ENCODE peak calls at places on chromosomes 13 and 19, in six cellular contexts. One of them, this sample, is unnamed.
A peak's percentile ranks its signal among the peaks of the same experiment; 100 is the strongest.

GRCh38 chr19:418761-419632 is 10.1 kb upstream of the C2CD4C start:
- DNase-seq in upper lobe of right lung: peak; percentile 59
- DNase-seq in SK-N-SH: no peak
- DNase-seq in thoracic aorta: no peak
- DNase-seq in psoas muscle: no peak
- DNase-seq in uterus: peak; percentile 30
- DNase-seq in this sample: no peak

GRCh38 chr19:14363203-14364097 is 17.8 kb upstream of the ADGRE5 start:
- DNase-seq in upper lobe of right lung: peak; percentile 91
- DNase-seq in SK-N-SH: peak; percentile 58
- DNase-seq in thoracic aorta: peak; percentile 72
- DNase-seq in psoas muscle: peak; percentile 78
- DNase-seq in uterus: peak; percentile 97
- DNase-seq in this sample: no peak

GRCh38 chr19:12733369-12733896 is 1.1 kb downstream of the TRIR start:
- DNase-seq in upper lobe of right lung: no peak
- DNase-seq in SK-N-SH: peak; percentile 76
- DNase-seq in thoracic aorta: no peak
- DNase-seq in psoas muscle: no peak
- DNase-seq in uterus: no peak
- DNase-seq in this sample: peak; percentile 26

GRCh38 chr19:16571283-16571682 is 932 bp downstream of the SLC35E1 start:
- DNase-seq in upper lobe of right lung: no peak
- DNase-seq in SK-N-SH: no peak
- DNase-seq in thoracic aorta: no peak
- DNase-seq in psoas muscle: no peak
- DNase-seq in uterus: no peak
- DNase-seq in this sample: no peak

GRCh38 chr19:54017266-54017665 is 25.8 kb downstream of the CACNG6 start:
- DNase-seq in upper lobe of right lung: no peak
- DNase-seq in SK-N-SH: no peak
- DNase-seq in thoracic aorta: no peak
- DNase-seq in psoas muscle: no peak
- DNase-seq in uterus: no peak
- DNase-seq in this sample: no peak

GRCh38 chr19:639251-640155 is at the start of gene FGF22:
- DNase-seq in upper lobe of right lung: peak; percentile 96
- DNase-seq in SK-N-SH: peak; percentile 100
- DNase-seq in thoracic aorta: peak; percentile 80
- DNase-seq in psoas muscle: peak; percentile 96
- DNase-seq in uterus: peak; percentile 91
- DNase-seq in this sample: peak; percentile 62

GRCh38 chr13:106744516-106744915 is 176.6 kb upstream of the ARGLU1 start:
- DNase-seq in upper lobe of right lung: no peak
- DNase-seq in SK-N-SH: no peak
- DNase-seq in thoracic aorta: no peak
- DNase-seq in psoas muscle: no peak
- DNase-seq in uterus: no peak
- DNase-seq in this sample: no peak

GRCh38 chr19:11378319-11379189 is 4.1 kb downstream of the SWSAP1 start:
- DNase-seq in upper lobe of right lung: no peak
- DNase-seq in SK-N-SH: peak; percentile 72
- DNase-seq in thoracic aorta: no peak
- DNase-seq in psoas muscle: no peak
- DNase-seq in uterus: no peak
- DNase-seq in this sample: no peak

GRCh38 chr13:112894673-112895481 is 74.1 kb upstream of the MCF2L start:
- DNase-seq in upper lobe of right lung: no peak
- DNase-seq in SK-N-SH: peak; percentile 50
- DNase-seq in thoracic aorta: no peak
- DNase-seq in psoas muscle: no peak
- DNase-seq in uterus: no peak
- DNase-seq in this sample: no peak

GRCh38 chr13:50072676-50073075 is 57.4 kb downstream of the KCNRG start:
- DNase-seq in upper lobe of right lung: no peak
- DNase-seq in SK-N-SH: no peak
- DNase-seq in thoracic aorta: no peak
- DNase-seq in psoas muscle: no peak
- DNase-seq in uterus: no peak
- DNase-seq in this sample: no peak

GRCh38 chr19:8361921-8362793 is 1.8 kb upstream of the ANGPTL4 start:
- DNase-seq in upper lobe of right lung: peak; percentile 95
- DNase-seq in SK-N-SH: peak; percentile 84
- DNase-seq in thoracic aorta: peak; percentile 94
- DNase-seq in psoas muscle: peak; percentile 97
- DNase-seq in uterus: peak; percentile 88
- DNase-seq in this sample: peak; percentile 96

GRCh38 chr13:113445791-113446487 is 7.3 kb downstream of the ADPRHL1 start:
- DNase-seq in upper lobe of right lung: peak; percentile 51
- DNase-seq in SK-N-SH: no peak
- DNase-seq in thoracic aorta: no peak
- DNase-seq in psoas muscle: no peak
- DNase-seq in uterus: no peak
- DNase-seq in this sample: no peak

GRCh38 chr13:28613562-28613961 is 45.4 kb upstream of the POMP start:
- DNase-seq in upper lobe of right lung: no peak
- DNase-seq in SK-N-SH: no peak
- DNase-seq in thoracic aorta: no peak
- DNase-seq in psoas muscle: no peak
- DNase-seq in uterus: no peak
- DNase-seq in this sample: no peak

GRCh38 chr13:71864981-71865857 is 1.8 kb downstream of the DACH1 start:
- DNase-seq in upper lobe of right lung: peak; percentile 66
- DNase-seq in SK-N-SH: peak; percentile 73
- DNase-seq in thoracic aorta: no peak
- DNase-seq in psoas muscle: peak; percentile 16
- DNase-seq in uterus: peak; percentile 14
- DNase-seq in this sample: peak; percentile 19

GRCh38 chr13:49082653-49083536 is 107.2 kb downstream of the FNDC3A start:
- DNase-seq in upper lobe of right lung: no peak
- DNase-seq in SK-N-SH: no peak
- DNase-seq in thoracic aorta: no peak
- DNase-seq in psoas muscle: no peak
- DNase-seq in uterus: no peak
- DNase-seq in this sample: peak; percentile 96

GRCh38 chr13:43156916-43157315 is 133.5 kb downstream of the DNAJC15 start:
- DNase-seq in upper lobe of right lung: no peak
- DNase-seq in SK-N-SH: no peak
- DNase-seq in thoracic aorta: no peak
- DNase-seq in psoas muscle: no peak
- DNase-seq in uterus: no peak
- DNase-seq in this sample: no peak

GRCh38 chr13:43159007-43159406 is 135.6 kb downstream of the DNAJC15 start:
- DNase-seq in upper lobe of right lung: no peak
- DNase-seq in SK-N-SH: no peak
- DNase-seq in thoracic aorta: no peak
- DNase-seq in psoas muscle: no peak
- DNase-seq in uterus: no peak
- DNase-seq in this sample: peak; percentile 15

GRCh38 chr13:43154839-43155238 is 131.5 kb downstream of the DNAJC15 start:
- DNase-seq in upper lobe of right lung: no peak
- DNase-seq in SK-N-SH: no peak
- DNase-seq in thoracic aorta: no peak
- DNase-seq in psoas muscle: no peak
- DNase-seq in uterus: no peak
- DNase-seq in this sample: no peak

GRCh38 chr13:43154083-43154739 is 130.8 kb downstream of the DNAJC15 start:
- DNase-seq in upper lobe of right lung: no peak
- DNase-seq in SK-N-SH: no peak
- DNase-seq in thoracic aorta: no peak
- DNase-seq in psoas muscle: no peak
- DNase-seq in uterus: no peak
- DNase-seq in this sample: no peak

GRCh38 chr13:43157796-43158195 is 134.4 kb downstream of the DNAJC15 start:
- DNase-seq in upper lobe of right lung: no peak
- DNase-seq in SK-N-SH: no peak
- DNase-seq in thoracic aorta: no peak
- DNase-seq in psoas muscle: no peak
- DNase-seq in uterus: no peak
- DNase-seq in this sample: no peak
- H3K27ac ChIP-seq in upper lobe of right lung: no peak overlapping the region
- H3K27ac ChIP-seq in SK-N-SH: no peak overlapping the region
- H3K27ac ChIP-seq in thoracic aorta: no peak overlapping the region
- H3K27ac ChIP-seq in psoas muscle: no peak overlapping the region
- H3K27ac ChIP-seq in uterus: no peak overlapping the region
- H3K27ac ChIP-seq in this sample: no peak overlapping the region

GRCh38 chr19:7230826-7231225 is 63.4 kb downstream of the INSR start:
- DNase-seq in upper lobe of right lung: peak; percentile 46
- DNase-seq in SK-N-SH: no peak
- DNase-seq in thoracic aorta: no peak
- DNase-seq in psoas muscle: peak; percentile 32
- DNase-seq in uterus: peak; percentile 46
- DNase-seq in this sample: no peak
- TF ChIP-seq CTCF in upper lobe of right lung: no peak
- TF ChIP-seq CTCF in SK-N-SH: no peak
- TF ChIP-seq CTCF in thoracic aorta: no peak
- TF ChIP-seq CTCF in psoas muscle: no peak
- TF ChIP-seq CTCF in uterus: no peak
- TF ChIP-seq CTCF in this sample: no peak

GRCh38 chr13:44921931-44922758 is 67.1 kb downstream of the NUFIP1 start:
- DNase-seq in upper lobe of right lung: no peak
- DNase-seq in SK-N-SH: no peak
- DNase-seq in thoracic aorta: peak; percentile 62
- DNase-seq in psoas muscle: peak; percentile 42
- DNase-seq in uterus: peak; percentile 88
- DNase-seq in this sample: peak; percentile 75

GRCh38 chr13:44921478-44921877 is 67.8 kb downstream of the NUFIP1 start:
- DNase-seq in upper lobe of right lung: no peak
- DNase-seq in SK-N-SH: no peak
- DNase-seq in thoracic aorta: no peak
- DNase-seq in psoas muscle: no peak
- DNase-seq in uterus: no peak
- DNase-seq in this sample: no peak

GRCh38 chr13:44919103-44919804 is 70.0 kb downstream of the NUFIP1 start:
- DNase-seq in upper lobe of right lung: no peak
- DNase-seq in SK-N-SH: no peak
- DNase-seq in thoracic aorta: no peak
- DNase-seq in psoas muscle: no peak
- DNase-seq in uterus: no peak
- DNase-seq in this sample: no peak

GRCh38 chr13:44918323-44919102 is 70.8 kb downstream of the NUFIP1 start:
- DNase-seq in upper lobe of right lung: peak; percentile 96
- DNase-seq in SK-N-SH: peak; percentile 83
- DNase-seq in thoracic aorta: peak; percentile 78
- DNase-seq in psoas muscle: peak; percentile 92
- DNase-seq in uterus: peak; percentile 89
- DNase-seq in this sample: no peak

GRCh38 chr13:44920013-44920412 is 69.3 kb downstream of the NUFIP1 start:
- DNase-seq in upper lobe of right lung: no peak
- DNase-seq in SK-N-SH: no peak
- DNase-seq in thoracic aorta: no peak
- DNase-seq in psoas muscle: no peak
- DNase-seq in uterus: no peak
- DNase-seq in this sample: no peak
- H3K4me1 ChIP-seq in upper lobe of right lung: peaks cover 26% of the 10 kb centered on the region
- H3K4me1 ChIP-seq in SK-N-SH: peaks cover 20% of the 10 kb centered on the region
- H3K4me1 ChIP-seq in thoracic aorta: peaks cover 49% of the 10 kb centered on the region
- H3K4me1 ChIP-seq in psoas muscle: peaks cover 30% of the 10 kb centered on the region
- H3K4me1 ChIP-seq in uterus: no peaks in the 10 kb centered on the region
- H3K4me1 ChIP-seq in this sample: peaks cover 10% of the 10 kb centered on the region

DNA sequence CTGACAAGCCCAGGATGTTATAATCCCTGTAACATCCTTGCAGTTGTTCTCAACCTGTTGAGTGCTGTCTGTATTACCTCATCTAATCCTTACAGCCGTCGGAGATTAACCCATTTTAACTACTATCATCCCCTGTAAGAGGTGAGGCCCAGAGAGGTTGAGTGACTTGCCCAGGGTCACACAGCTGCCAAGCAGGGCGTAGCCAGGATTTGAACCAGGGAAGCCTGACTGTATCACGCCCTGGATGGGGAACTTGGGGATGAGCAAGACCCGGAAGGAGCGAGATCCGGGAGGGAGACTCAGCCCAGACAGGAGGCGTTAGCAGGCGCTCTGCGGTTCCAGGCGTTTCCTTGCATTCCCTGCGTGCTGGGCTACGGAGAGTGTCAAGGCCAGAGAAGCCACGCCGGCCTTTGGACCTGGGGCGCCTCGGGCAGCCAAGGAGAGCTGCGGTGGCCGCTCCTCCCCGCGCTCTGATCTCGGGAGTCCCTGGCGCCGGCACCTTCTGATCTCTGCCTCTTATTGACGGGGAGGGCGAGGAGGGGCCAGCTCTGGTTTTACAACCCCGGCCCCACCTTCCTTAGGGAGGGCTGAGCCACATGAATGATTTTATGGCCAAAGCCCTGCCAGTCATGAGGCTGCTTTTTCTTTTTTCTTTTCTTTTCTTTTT is 6.2 kb downstream of the SULT2B1 start:
- DNase-seq in upper lobe of right lung: no peak
- DNase-seq in SK-N-SH: no peak
- DNase-seq in thoracic aorta: no peak
- DNase-seq in psoas muscle: peak; percentile 36
- DNase-seq in uterus: no peak
- DNase-seq in this sample: peak; percentile 40
- H3K27ac ChIP-seq in upper lobe of right lung: no peak overlapping the region
- H3K27ac ChIP-seq in SK-N-SH: no peak overlapping the region
- H3K27ac ChIP-seq in thoracic aorta: no peak overlapping the region
- H3K27ac ChIP-seq in psoas muscle: no peak overlapping the region
- H3K27ac ChIP-seq in uterus: no peak overlapping the region
- H3K27ac ChIP-seq in this sample: no peak overlapping the region

DNA sequence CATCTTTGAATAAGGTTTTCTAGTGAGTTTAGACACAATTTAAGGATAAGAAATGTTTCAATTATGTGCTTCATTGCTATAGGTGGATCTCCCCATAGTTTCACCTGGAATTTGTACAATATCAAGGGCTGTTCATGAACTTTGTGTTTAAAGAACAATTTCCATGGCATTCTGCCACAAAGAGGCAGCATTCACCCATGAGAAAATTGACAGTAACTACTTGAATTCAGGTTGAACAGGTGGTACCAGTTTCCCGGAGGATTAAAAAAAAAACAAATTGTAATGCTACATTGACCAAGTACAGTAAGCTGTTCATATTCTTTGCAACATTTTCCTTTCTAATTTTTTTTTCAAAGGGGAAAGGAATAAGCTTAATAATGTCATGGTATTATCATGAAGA is 9.1 kb downstream of the SLITRK5 start:
- DNase-seq in upper lobe of right lung: no peak
- DNase-seq in SK-N-SH: peak; percentile 5
- DNase-seq in thoracic aorta: no peak
- DNase-seq in psoas muscle: no peak
- DNase-seq in uterus: no peak
- DNase-seq in this sample: peak; percentile 64
- TF ChIP-seq CTCF in upper lobe of right lung: no peak
- TF ChIP-seq CTCF in SK-N-SH: no peak
- TF ChIP-seq CTCF in thoracic aorta: no peak
- TF ChIP-seq CTCF in psoas muscle: no peak
- TF ChIP-seq CTCF in uterus: no peak
- TF ChIP-seq CTCF in this sample: peak; percentile 63

DNA sequence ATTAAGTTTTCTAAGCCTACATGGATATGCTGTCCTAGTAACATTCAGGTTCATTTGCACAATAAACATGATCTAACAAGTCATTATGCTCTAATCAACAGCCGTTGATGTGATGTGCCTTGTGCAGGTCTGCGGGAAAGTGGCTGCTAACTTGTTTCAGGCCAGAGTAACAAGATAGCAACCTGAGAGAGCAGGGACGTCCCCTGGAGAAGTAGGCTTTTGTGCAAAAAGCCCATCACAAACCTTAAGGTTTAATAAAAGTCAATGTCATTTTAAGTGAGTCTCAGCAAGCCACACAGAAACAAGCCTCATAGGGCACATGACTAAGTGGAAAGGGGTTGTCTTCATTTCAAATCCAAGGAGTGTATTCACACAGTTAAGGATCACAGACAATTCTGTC is 17.6 kb downstream of the FOXO1 start:
- DNase-seq in upper lobe of right lung: no peak
- DNase-seq in SK-N-SH: no peak
- DNase-seq in thoracic aorta: no peak
- DNase-seq in psoas muscle: no peak
- DNase-seq in uterus: no peak
- DNase-seq in this sample: no peak
- H3K4me1 ChIP-seq in upper lobe of right lung: peaks cover 55% of the 10 kb centered on the region
- H3K4me1 ChIP-seq in SK-N-SH: peaks cover 10% of the 10 kb centered on the region
- H3K4me1 ChIP-seq in thoracic aorta: peaks cover 74% of the 10 kb centered on the region
- H3K4me1 ChIP-seq in psoas muscle: peaks cover 71% of the 10 kb centered on the region
- H3K4me1 ChIP-seq in uterus: peaks cover 34% of the 10 kb centered on the region
- H3K4me1 ChIP-seq in this sample: peaks cover 30% of the 10 kb centered on the region